ENCODE peak calls at places on chromosomes 16 and 17, in seven cellular contexts. S is left ventricle myocardium inferior; V is A549; X is right atrium auricular region; K is naive thymus-derived CD4-positive, alpha-beta T cell; Q is CD8-positive, alpha-beta T cell; N is transverse colon. C is an unnamed sample.

GRCh38 chr16:51562896-51563295 is 411.8 kb upstream of the SALL1 start:
- DNase-seq in S (no peak), V (no peak), X (no peak), K (no peak), Q (no peak), N (no peak), C (no peak)

GRCh38 chr16:19415461-19415860 is 2.2 kb upstream of the TMC5 start:
- DNase-seq in S (no peak), V (no peak), X (no peak), K (no peak), Q (no peak), N (peak; percentile 60), C (peak; percentile 66)

GRCh38 chr17:15493031-15493750 is 25.8 kb upstream of the CDRT4 start:
- DNase-seq in S (no peak), V (no peak), X (no peak), K (no peak), Q (no peak), N (no peak), C (no peak)

GRCh38 chr17:65334391-65334790 is 197.2 kb downstream of the RGS9 start:
- DNase-seq in S (no peak), V (no peak), X (no peak), K (no peak), Q (no peak), N (no peak), C (no peak)

GRCh38 chr16:47774661-47775060 is 313.5 kb downstream of the PHKB start:
- DNase-seq in S (no peak), V (peak; percentile 67), X (no peak), K (no peak), Q (no peak), N (peak; percentile 45), C (no peak)

GRCh38 chr17:74842599-74843351 is 16.9 kb downstream of the GRIN2C start:
- DNase-seq in S (peak; percentile 76), V (peak; percentile 82), X (peak; percentile 65), K (no peak), Q (no peak), N (peak; percentile 68), C (peak; percentile 80)

GRCh38 chr17:77319211-77320031 is 178.7 kb downstream of the SEC14L1 start:
- DNase-seq in S (peak; percentile 83), V (peak; percentile 93), X (peak; percentile 97), K (peak; percentile 68), Q (peak; percentile 52), N (peak; percentile 94), C (peak; percentile 92)

GRCh38 chr16:50526796-50527195 is 21.4 kb upstream of the NKD1 start:
- DNase-seq in S (no peak), V (no peak), X (peak; percentile 36), K (no peak), Q (no peak), N (no peak), C (no peak)

GRCh38 chr17:8606415-8606814 is 24.1 kb downstream of the MYH10 start:
- DNase-seq in S (no peak), V (no peak), X (no peak), K (no peak), Q (no peak), N (no peak), C (peak; percentile 3)

GRCh38 chr17:69655902-69656301 is 241.4 kb downstream of the MAP2K6 start:
- DNase-seq in S (no peak), V (no peak), X (no peak), K (no peak), Q (no peak), N (no peak), C (no peak)

GRCh38 chr17:32940706-32941390 is 12.9 kb downstream of the TMEM98 start:
- DNase-seq in S (no peak), V (no peak), X (no peak), K (no peak), Q (no peak), N (no peak), C (no peak)

GRCh38 chr17:31540602-31541307 is 149.3 kb downstream of the RAB11FIP4 start:
- DNase-seq in S (no peak), V (no peak), X (no peak), K (no peak), Q (no peak), N (no peak), C (no peak)

GRCh38 chr17:64781394-64781793 is 119.3 kb upstream of the SMURF2 start:
- DNase-seq in S (peak; percentile 69), V (no peak), X (peak; percentile 75), K (peak; percentile 59), Q (peak; percentile 63), N (peak; percentile 75), C (peak; percentile 88)

GRCh38 chr16:83532634-83533033 is 275.1 kb upstream of the HSBP1 start:
- DNase-seq in S (no peak), V (no peak), X (no peak), K (no peak), Q (no peak), N (no peak), C (no peak)

GRCh38 chr17:16250635-16251034 is 33.6 kb downstream of the PIGL start:
- DNase-seq in S (no peak), V (no peak), X (no peak), K (no peak), Q (no peak), N (no peak), C (no peak)

GRCh38 chr17:6924121-6924676 is 71.7 kb upstream of the ALOX12 start:
- DNase-seq in S (no peak), V (no peak), X (no peak), K (no peak), Q (no peak), N (no peak), C (no peak)

DNA sequence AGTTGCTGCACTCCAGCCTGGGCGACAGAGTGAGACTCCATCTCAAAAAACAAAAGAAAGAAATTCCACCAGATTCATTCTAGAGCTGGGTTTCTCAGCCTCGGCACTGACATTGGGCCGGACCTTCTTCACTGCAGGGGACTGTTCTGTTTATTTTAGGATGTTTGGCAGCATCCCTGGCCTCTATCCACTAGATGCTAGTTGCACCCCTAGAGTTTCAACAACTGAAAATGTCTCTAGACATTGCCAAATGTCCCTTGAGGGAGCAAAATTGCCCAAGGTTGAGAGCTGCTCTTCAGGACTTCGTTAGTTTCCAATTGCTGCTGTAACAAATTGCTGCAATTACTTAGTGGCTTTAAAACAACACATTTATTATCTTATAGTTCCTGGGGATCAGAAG is 7.2 kb downstream of the EEF2K start:
- DNase-seq in S (no peak), V (no peak), X (no peak), K (no peak), Q (no peak), N (no peak), C (no peak)
- H3K4me1 ChIP-seq in S (peaks cover 80% of the 10 kb centered on the region), V (no peaks in the 10 kb centered on the region), X (no peaks in the 10 kb centered on the region), K (no peaks in the 10 kb centered on the region), Q (peaks cover 3% of the 10 kb centered on the region), N (peaks cover 16% of the 10 kb centered on the region), C (peaks cover 12% of the 10 kb centered on the region)

DNA sequence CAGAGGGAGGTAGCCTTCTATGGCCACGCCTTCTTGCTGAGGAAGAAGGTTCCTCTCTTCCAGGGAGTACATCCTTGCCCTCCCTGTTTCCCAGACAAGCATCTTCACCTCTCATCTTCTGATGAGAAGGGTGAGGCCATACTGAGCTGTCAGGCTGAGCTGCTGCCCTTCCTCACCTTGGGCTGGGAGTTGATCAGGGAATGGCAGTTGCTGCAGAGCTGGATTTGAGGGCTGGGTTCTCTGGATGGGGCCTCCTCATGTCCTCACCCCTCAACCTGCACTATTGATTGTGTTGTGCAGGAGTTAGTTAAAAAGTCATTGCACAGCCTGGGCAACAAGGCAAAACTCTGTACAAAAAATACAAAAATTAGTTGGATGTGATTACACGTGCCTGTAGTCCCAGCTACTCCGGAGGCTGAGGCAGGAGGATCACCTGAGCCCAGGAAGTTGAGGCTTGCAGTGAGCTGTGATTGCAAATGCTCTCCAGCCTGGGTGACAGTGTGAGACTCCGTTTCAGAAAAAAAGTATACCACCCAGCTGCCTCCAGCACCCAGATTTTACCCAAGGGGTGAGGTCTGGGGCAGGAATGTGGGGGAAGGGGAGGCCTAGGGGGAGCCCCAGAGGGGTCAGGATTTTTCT is 2.0 kb downstream of the ERBB2 start:
- DNase-seq in S (no peak), V (no peak), X (no peak), K (no peak), Q (no peak), N (no peak), C (no peak)
- H3K4me1 ChIP-seq in S (peaks cover 79% of the 10 kb centered on the region), V (peaks cover 66% of the 10 kb centered on the region), X (no peaks in the 10 kb centered on the region), K (peaks cover 2% of the 10 kb centered on the region), Q (peaks cover 20% of the 10 kb centered on the region), N (peaks cover 59% of the 10 kb centered on the region), C (peaks cover 56% of the 10 kb centered on the region)

GRCh38 chr16:89386337-89386736 is 104.0 kb downstream of the ANKRD11 start:
- DNase-seq in S (no peak), V (no peak), X (no peak), K (no peak), Q (no peak), N (no peak), C (no peak)

GRCh38 chr16:89381788-89382187 is 108.6 kb downstream of the ANKRD11 start:
- DNase-seq in S (no peak), V (no peak), X (no peak), K (no peak), Q (no peak), N (no peak), C (no peak)

GRCh38 chr16:89385712-89386111 is 104.6 kb downstream of the ANKRD11 start:
- DNase-seq in S (no peak), V (no peak), X (no peak), K (no peak), Q (no peak), N (no peak), C (no peak)

GRCh38 chr16:89383095-89384003 is 107.0 kb downstream of the ANKRD11 start:
- DNase-seq in S (peak; percentile 49), V (peak; percentile 34), X (no peak), K (no peak), Q (no peak), N (peak; percentile 74), C (peak; percentile 74)

GRCh38 chr16:89384282-89384681 is 106.1 kb downstream of the ANKRD11 start:
- DNase-seq in S (no peak), V (no peak), X (no peak), K (no peak), Q (no peak), N (no peak), C (no peak)
- H3K4me1 ChIP-seq in S (peaks cover 80% of the 10 kb centered on the region), V (peaks cover 26% of the 10 kb centered on the region), X (no peaks in the 10 kb centered on the region), K (peaks cover 43% of the 10 kb centered on the region), Q (peaks cover 79% of the 10 kb centered on the region), N (peaks cover 23% of the 10 kb centered on the region), C (peaks cover 32% of the 10 kb centered on the region)

GRCh38 chr16:69443809-69444611 is 19.6 kb downstream of the CYB5B start:
- DNase-seq in S (peak; percentile 24), V (peak; percentile 28), X (no peak), K (no peak), Q (peak; percentile 41), N (peak; percentile 27), C (no peak)

GRCh38 chr16:69434066-69434465 is 9.6 kb downstream of the CYB5B start:
- DNase-seq in S (no peak), V (no peak), X (no peak), K (no peak), Q (no peak), N (no peak), C (no peak)

GRCh38 chr16:69440236-69440635 is 15.8 kb downstream of the CYB5B start:
- DNase-seq in S (no peak), V (no peak), X (no peak), K (no peak), Q (no peak), N (no peak), C (no peak)

GRCh38 chr16:69435977-69436729 is 11.7 kb downstream of the CYB5B start:
- DNase-seq in S (no peak), V (no peak), X (no peak), K (no peak), Q (no peak), N (no peak), C (no peak)

DNA sequence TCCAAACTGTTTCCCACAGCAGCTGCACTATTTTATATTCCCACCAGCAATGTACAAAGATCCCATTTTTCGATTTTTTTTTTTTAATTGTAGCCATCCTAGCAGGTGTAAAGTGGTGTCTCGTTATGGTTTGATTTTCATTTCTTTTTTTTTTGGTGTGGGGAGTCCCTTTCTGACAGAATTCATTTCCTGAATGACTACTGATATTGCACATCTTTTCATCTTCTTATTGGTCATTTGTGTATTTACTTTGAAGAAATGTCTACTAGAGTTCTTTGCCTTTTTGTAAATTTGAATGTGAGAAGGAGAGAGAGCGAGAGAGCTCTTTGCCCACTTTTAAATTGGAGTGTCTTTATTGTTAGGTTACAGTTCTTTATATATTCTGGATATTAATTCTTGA is 14.0 kb downstream of the CYB5B start:
- DNase-seq in S (no peak), V (no peak), X (no peak), K (no peak), Q (no peak), N (no peak), C (no peak)
- H3K4me1 ChIP-seq in S (peaks cover 41% of the 10 kb centered on the region), V (peaks cover 35% of the 10 kb centered on the region), X (no peaks in the 10 kb centered on the region), K (peaks cover 13% of the 10 kb centered on the region), Q (no peaks in the 10 kb centered on the region), N (peaks cover 11% of the 10 kb centered on the region), C (no peaks in the 10 kb centered on the region)

C was measured in mucosa of descending colon.